ENCODE peak calls at places on chromosomes 11 and 22, in seven cellular contexts. A is CD8-positive, alpha-beta memory T cell; U is CD8-positive, alpha-beta T cell; T is gastrocnemius medialis; K is iPS DF 6.9; Z is cardiac muscle cell; W is heart right ventricle. Y is an unnamed sample. For H3K4me1 and H3K27me3, the result is how much of the 10 kb centered on the place peaks cover.

GRCh38 chr11:123144707-123145106 is 50.3 kb downstream of the CLMP start:
- DNase-seq in K (no peak), Z (no peak), U (no peak), T (no peak), W (no peak), A (no peak), Y (no peak)

GRCh38 chr11:19419021-19419750 is 178.4 kb upstream of the E2F8 start:
- DNase-seq in U (no peak), K (no peak), W (no peak), T (no peak), A (no peak), Z (peak), Y (no peak)

GRCh38 chr22:50016308-50016987 is 3.9 kb upstream of the IL17REL start:
- DNase-seq in Z (no peak), T (no peak), W (no peak), K (no peak), A (peak), U (no peak), Y (no peak)

GRCh38 chr11:92211576-92212167 is 12.9 kb upstream of the FAT3 start:
- DNase-seq in A (no peak), K (no peak), U (no peak), T (no peak), W (peak), Z (peak), Y (no peak)

GRCh38 chr11:62665630-62666258 is 632 bp downstream of the CSKMT start:
- DNase-seq in A (peak), T (no peak), W (peak), K (no peak), Z (peak), U (peak), Y (no peak)

GRCh38 chr22:35746946-35747703 is 29.5 kb downstream of the APOL5 start:
- DNase-seq in W (no peak), Z (no peak), U (no peak), K (no peak), T (no peak), A (no peak), Y (no peak)

GRCh38 chr22:38073150-38074130 is 10.5 kb downstream of the SLC16A8 start:
- DNase-seq in W (no peak), A (no peak), K (no peak), T (no peak), Z (no peak), U (no peak), Y (no peak)

GRCh38 chr11:112583246-112583893 is 322.7 kb upstream of the PLET1 start:
- DNase-seq in U (no peak), K (no peak), Z (no peak), A (no peak), T (no peak), W (no peak), Y (no peak)

GRCh38 chr11:70244698-70245097 is 25.8 kb upstream of the PPFIA1 start:
- DNase-seq in T (no peak), U (no peak), A (no peak), Z (peak), W (no peak), K (no peak), Y (no peak)

GRCh38 chr11:124799384-124800225 is 601 bp downstream of the MSANTD2 start:
- DNase-seq in W (peak), T (no peak), Z (peak), U (peak), K (no peak), A (peak), Y (no peak)

GRCh38 chr11:12810497-12810896 is 136.3 kb downstream of the TEAD1 start:
- DNase-seq in U (no peak), A (no peak), W (no peak), Z (peak), T (no peak), K (no peak), Y (no peak)

GRCh38 chr11:65571940-65572339 is 398 bp upstream of the FAM89B start:
- DNase-seq in K (no peak), U (no peak), Z (peak), W (no peak), T (no peak), A (no peak), Y (no peak)

GRCh38 chr22:30290679-30291333 is 1.5 kb upstream of the CASTOR1 start:
- DNase-seq in Z (peak), U (no peak), W (peak), K (no peak), A (no peak), T (peak), Y (no peak)

DNA sequence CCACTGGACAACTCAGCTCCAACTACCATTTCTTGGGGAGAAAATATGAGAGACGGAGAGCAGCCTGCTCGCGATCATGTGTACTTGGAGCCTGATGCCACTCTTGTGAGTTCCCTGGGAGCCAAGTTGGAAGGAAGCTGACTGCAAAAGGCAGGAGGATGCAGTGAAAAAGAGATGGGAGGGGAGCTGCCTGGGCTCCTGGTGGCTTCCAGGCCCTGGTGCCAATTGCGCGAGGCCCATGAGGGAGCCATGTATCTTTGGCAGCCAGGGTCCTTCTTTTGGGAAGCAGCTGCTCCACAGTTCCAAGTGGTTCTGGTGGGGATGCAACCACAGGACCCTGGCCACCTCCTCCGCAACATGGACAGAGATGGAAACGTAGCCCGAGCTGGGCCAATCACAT is 11.1 kb downstream of the C11orf91 start:
- DNase-seq in U (no peak), K (no peak), Z (no peak), W (no peak), T (no peak), A (no peak), Y (no peak)
- H3K4me1 ChIP-seq in U (under half), K (under half), Z (under half), W (under half), T (under half), A (under half), Y (half or more)

DNA sequence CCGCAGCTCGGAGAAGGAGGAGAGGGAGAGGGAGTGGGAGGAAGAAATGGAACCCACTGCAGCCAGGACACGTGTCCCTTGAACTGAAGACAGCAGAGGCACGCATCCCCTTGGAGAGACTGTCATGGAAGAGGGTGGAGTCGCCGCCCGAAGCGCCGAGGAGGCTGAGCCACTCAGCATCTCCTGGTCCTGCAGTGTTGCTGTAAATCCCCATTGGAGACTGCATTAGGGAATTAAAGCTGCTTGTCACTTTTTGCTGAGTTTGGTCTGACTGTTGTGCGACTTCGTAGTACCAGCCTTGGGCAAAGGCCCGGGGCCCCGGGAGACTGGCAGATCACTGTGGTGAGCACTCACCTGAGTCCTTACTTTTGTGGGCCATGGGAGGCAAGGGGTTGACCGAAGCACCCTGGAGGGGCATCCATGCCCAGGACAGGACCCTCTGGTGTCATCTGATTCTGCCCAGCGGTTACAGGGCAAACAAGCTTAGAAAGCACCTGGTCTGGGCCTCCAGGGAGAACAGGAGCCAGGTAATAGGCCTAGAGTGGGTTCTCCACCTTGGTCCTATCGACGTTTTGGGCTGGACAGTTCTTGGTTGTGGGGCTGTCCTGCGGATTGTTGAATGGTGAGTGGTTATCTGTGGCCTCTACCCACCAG is 797 bp downstream of the VPREB1 start:
- DNase-seq in T (no peak), U (no peak), Z (no peak), A (no peak), K (no peak), W (no peak), Y (no peak)
- H3K27me3 ChIP-seq in T (under half), U (under half), Z (half or more), A (under half), K (half or more), W (half or more), Y (under half)

GRCh38 chr11:60252709-60253108 is 9.8 kb upstream of the MS4A4E start:
- DNase-seq in W (no peak), Z (no peak), K (no peak), U (no peak), T (no peak), A (no peak), Y (no peak)
- H3K27ac ChIP-seq in W (no peak), Z (no peak), K (no peak), U (no peak), T (no peak), A (no peak), Y (no peak)

GRCh38 chr22:20427104-20427944 is 10.3 kb downstream of the SCARF2 start:
- DNase-seq in A (no peak), U (no peak), T (no peak), Z (no peak), K (no peak), W (no peak), Y (no peak)
- H3K4me1 ChIP-seq in A (under half), U (under half), T (under half), Z (under half), K (under half), W (under half), Y (half or more)

GRCh38 chr11:43581370-43582023 is 99.0 kb upstream of the HSD17B12 start:
- DNase-seq in K (no peak), Z (no peak), A (no peak), U (no peak), T (no peak), W (no peak), Y (no peak)

GRCh38 chr11:43582024-43582836 is 98.3 kb upstream of the HSD17B12 start:
- DNase-seq in T (no peak), A (no peak), W (no peak), Z (no peak), U (no peak), K (no peak), Y (no peak)

GRCh38 chr11:43579919-43580276 is 100.6 kb upstream of the HSD17B12 start:
- DNase-seq in Z (no peak), T (no peak), K (no peak), U (no peak), W (no peak), A (no peak), Y (no peak)

GRCh38 chr11:43579171-43579918 is 101.2 kb upstream of the HSD17B12 start:
- DNase-seq in W (no peak), Z (peak), U (peak), K (no peak), A (no peak), T (no peak), Y (no peak)

GRCh38 chr11:43580735-43581369 is 99.7 kb upstream of the HSD17B12 start:
- DNase-seq in K (no peak), W (no peak), Z (no peak), A (no peak), T (no peak), U (no peak), Y (no peak)
- H3K27me3 ChIP-seq in K (half or more), W (half or more), Z (half or more), A (under half), T (half or more), U (under half), Y (under half)

Y was measured in vagina.